ENCODE peak calls at places on chromosomes 7 and 10, in ten cellular contexts. L is islet precursor cell; X is pons; R is NCI-H460; I is fibroblast of the aortic adventitia; H is stimulated activated CD8-positive, alpha-beta memory T cell treated with anti-CD3 and anti-CD28 coated beads, Interleukin-7, amount 100 ng/mL, for 48 hours; V is memory B cell; Q is activated T-helper 1 cell treated with anti-CD3 and anti-CD28 coated beads, Interleukin-12 subunit alpha, Interleukin-12 subunit beta, Interleukin-2, Interleukin-4 antibody, amounts not matched to agents 30 ng/mL and 10 ng/mL and 1 ng/mL, durations not matched to agents 14 hours and 24 hours and 36 hours; A is dermis blood vessel endothelial cell; T is GM04503. G is an unnamed sample.
A peak's percentile ranks its signal among the peaks of the same experiment; 100 is the strongest.

GRCh38 chr10:119270893-119271361 is 63.6 kb downstream of the GRK5 start:
- DNase-seq in L (peak; percentile 58), X (no peak), R (no peak), I (peak; percentile 97), H (no peak), V (peak; percentile 62), Q (peak; percentile 24), A (no peak), T (no peak), G (peak; percentile 65)

GRCh38 chr10:77245953-77246352 is 391.7 kb downstream of the KCNMA1 start:
- DNase-seq in L (no peak), X (peak; percentile 75), R (no peak), I (peak; percentile 85), H (no peak), V (no peak), Q (no peak), A (no peak), T (peak; percentile 61), G (no peak)

GRCh38 chr7:1225462-1226154 is 7.1 kb upstream of the UNCX start:
- DNase-seq in L (no peak), X (no peak), R (peak; percentile 2), I (no peak), H (no peak), V (peak; percentile 36), Q (peak; percentile 13), A (peak; percentile 52), T (no peak), G (no peak)

GRCh38 chr10:73655990-73656298 is at the start of gene SYNPO2L:
- DNase-seq in L (no peak), X (no peak), R (no peak), I (no peak), H (no peak), V (no peak), Q (no peak), A (no peak), T (no peak), G (no peak)

GRCh38 chr10:126609566-126609965 is 60.9 kb downstream of the C10orf90 start:
- DNase-seq in L (no peak), X (peak; percentile 73), R (no peak), I (no peak), H (no peak), V (no peak), Q (no peak), A (no peak), T (no peak), G (no peak)

GRCh38 chr10:5643356-5643755 is 23.0 kb downstream of the ASB13 start:
- DNase-seq in L (no peak), X (no peak), R (no peak), I (peak; percentile 90), H (no peak), V (no peak), Q (no peak), A (no peak), T (no peak), G (no peak)

GRCh38 chr7:5776894-5777645 is 4.4 kb downstream of the RNF216 start:
- DNase-seq in L (no peak), X (no peak), R (no peak), I (no peak), H (no peak), V (no peak), Q (peak; percentile 5), A (no peak), T (no peak), G (no peak)

GRCh38 chr10:125407000-125407502 is 246.7 kb upstream of the CTBP2 start:
- DNase-seq in L (no peak), X (no peak), R (no peak), I (peak; percentile 27), H (no peak), V (no peak), Q (no peak), A (no peak), T (peak; percentile 4), G (peak; percentile 66)

GRCh38 chr7:15555385-15555859 is 6.4 kb downstream of the AGMO start:
- DNase-seq in L (no peak), X (peak; percentile 58), R (no peak), I (peak; percentile 46), H (no peak), V (no peak), Q (no peak), A (peak; percentile 78), T (no peak), G (no peak)

GRCh38 chr7:99949645-99950228 is 20.3 kb upstream of the GJC3 start:
- DNase-seq in L (no peak), X (peak; percentile 9), R (no peak), I (peak; percentile 45), H (no peak), V (no peak), Q (no peak), A (peak; percentile 54), T (no peak), G (no peak)

GRCh38 chr10:69908071-69908470 is 106.4 kb downstream of the COL13A1 start:
- DNase-seq in L (no peak), X (no peak), R (no peak), I (no peak), H (no peak), V (no peak), Q (no peak), A (no peak), T (no peak), G (no peak)

GRCh38 chr7:75884401-75884800 is 5.6 kb downstream of the RHBDD2 start:
- DNase-seq in L (no peak), X (no peak), R (no peak), I (no peak), H (no peak), V (no peak), Q (no peak), A (no peak), T (no peak), G (no peak)

GRCh38 chr10:103089493-103089892 is 103.6 kb downstream of the NT5C2 start:
- DNase-seq in L (no peak), X (no peak), R (no peak), I (no peak), H (no peak), V (no peak), Q (no peak), A (no peak), T (no peak), G (no peak)

GRCh38 chr10:46558141-46558410 is 1.6 kb upstream of the GPRIN2 start:
- DNase-seq in L (peak; percentile 58), X (no peak), R (no peak), I (no peak), H (no peak), V (no peak), Q (no peak), A (no peak), T (no peak), G (no peak)

GRCh38 chr7:87474533-87475358 is 734 bp downstream of the ABCB4 start:
- DNase-seq in L (no peak), X (peak; percentile 84), R (no peak), I (peak; percentile 9), H (no peak), V (peak; percentile 39), Q (no peak), A (peak; percentile 69), T (peak; percentile 32), G (no peak)

GRCh38 chr7:70588151-70588550 is 543.8 kb upstream of the GALNT17 start:
- DNase-seq in L (no peak), X (no peak), R (no peak), I (no peak), H (no peak), V (no peak), Q (no peak), A (no peak), T (no peak), G (no peak)

G was measured in breast epithelium.